ENCODE peak calls at places on chromosome 5, in eight cellular contexts. H, X, F, Y, M, L, N and U are unnamed samples.

GRCh38 chr5:34803974-34804373 is 35.0 kb upstream of the TTC23L start:
- DNase-seq in H (no peak), Y (no peak), M (no peak), N (no peak), L (no peak), X (no peak), F (no peak), U (no peak)

GRCh38 chr5:177427919-177428573 is 1.6 kb downstream of the GRK6 start:
- DNase-seq in M (no peak), Y (peak; percentile 49), X (no peak), L (no peak), F (no peak), N (peak; percentile 46), H (no peak), U (no peak)

GRCh38 chr5:433836-434235 is 9.1 kb upstream of the EXOC3 start:
- DNase-seq in Y (no peak), N (no peak), L (no peak), X (no peak), F (no peak), M (no peak), H (no peak), U (no peak)

GRCh38 chr5:135460246-135461033 is 8.3 kb upstream of the TIFAB start:
- DNase-seq in X (no peak), L (no peak), H (no peak), M (no peak), Y (no peak), F (no peak), N (no peak), U (no peak)

GRCh38 chr5:154076240-154076922 is 37.6 kb downstream of the MFAP3 start:
- DNase-seq in F (no peak), M (no peak), X (no peak), N (no peak), Y (no peak), L (no peak), H (no peak), U (no peak)

GRCh38 chr5:855771-856530 is 5.2 kb upstream of the ZDHHC11 start:
- DNase-seq in X (no peak), L (peak; percentile 6), N (no peak), F (no peak), M (peak; percentile 43), Y (no peak), H (no peak), U (no peak)

GRCh38 chr5:79240561-79240960 is 4.6 kb downstream of the JMY start:
- DNase-seq in H (no peak), L (no peak), X (no peak), Y (no peak), N (no peak), M (no peak), F (no peak), U (no peak)

GRCh38 chr5:132746592-132747063 is 598 bp upstream of the CCNI2 start:
- DNase-seq in Y (no peak), H (peak; percentile 34), N (peak; percentile 15), X (no peak), L (no peak), M (peak; percentile 90), F (no peak), U (peak; percentile 11)

GRCh38 chr5:141704782-141705297 is 22.8 kb upstream of the ARAP3 start:
- DNase-seq in X (no peak), N (no peak), M (no peak), H (no peak), L (no peak), Y (no peak), F (no peak), U (no peak)

GRCh38 chr5:95959964-95960801 is 1.5 kb downstream of the ELL2 start:
- DNase-seq in Y (no peak), M (no peak), F (peak; percentile 45), X (peak; percentile 19), L (peak; percentile 57), H (no peak), N (no peak), U (no peak)

GRCh38 chr5:148834689-148835088 is 8.3 kb downstream of the ADRB2 start:
- DNase-seq in Y (no peak), M (no peak), N (peak; percentile 79), X (no peak), F (no peak), H (no peak), L (no peak), U (no peak)

GRCh38 chr5:4384649-4385048 is 755.5 kb upstream of the ADAMTS16 start:
- DNase-seq in F (no peak), L (no peak), N (no peak), X (peak; percentile 58), H (no peak), Y (no peak), M (peak; percentile 25), U (no peak)

GRCh38 chr5:59034498-59035186 is 451.8 kb downstream of the RAB3C start:
- DNase-seq in F (peak; percentile 57), H (no peak), M (peak; percentile 56), X (no peak), N (peak; percentile 4), L (peak; percentile 27), Y (peak; percentile 50), U (no peak)

GRCh38 chr5:127053049-127053448 is 20.3 kb downstream of the C5orf63 start:
- DNase-seq in Y (no peak), F (no peak), H (no peak), L (no peak), X (no peak), N (no peak), M (no peak), U (no peak)

GRCh38 chr5:128498844-128499455 is 39.1 kb downstream of the FBN2 start:
- DNase-seq in F (peak; percentile 7), H (peak; percentile 40), L (peak; percentile 62), N (peak; percentile 19), X (peak; percentile 20), Y (peak; percentile 84), M (peak; percentile 31), U (no peak)

GRCh38 chr5:14261856-14262611 is 118.9 kb downstream of the TRIO start:
- DNase-seq in L (no peak), X (no peak), Y (no peak), M (no peak), N (no peak), F (no peak), H (no peak), U (no peak)
- H3K79me2 ChIP-seq in L (peaks cover 90% of the 10 kb centered on the region), X (peaks cover 90% of the 10 kb centered on the region), Y (no peaks in the 10 kb centered on the region), M (peaks cover 67% of the 10 kb centered on the region), N (peaks cover 18% of the 10 kb centered on the region), F (peaks cover 98% of the 10 kb centered on the region), H (peaks cover 98% of the 10 kb centered on the region), U (peaks cover 84% of the 10 kb centered on the region)

GRCh38 chr5:151779531-151780125 is 7.9 kb downstream of the G3BP1 start:
- DNase-seq in M (no peak), L (no peak), N (no peak), X (no peak), H (no peak), Y (no peak), F (no peak), U (no peak)

GRCh38 chr5:151781201-151781600 is 9.4 kb downstream of the G3BP1 start:
- DNase-seq in N (no peak), L (no peak), M (no peak), X (no peak), H (no peak), F (no peak), Y (no peak), U (no peak)

GRCh38 chr5:151784141-151784540 is 12.4 kb downstream of the G3BP1 start:
- DNase-seq in Y (no peak), N (no peak), F (no peak), L (no peak), M (peak; percentile 75), H (no peak), X (no peak), U (no peak)

GRCh38 chr5:151775025-151775606 is 3.4 kb downstream of the G3BP1 start:
- DNase-seq in F (no peak), Y (no peak), H (no peak), N (no peak), L (no peak), X (no peak), M (no peak), U (no peak)

GRCh38 chr5:151780348-151780747 is 8.6 kb downstream of the G3BP1 start:
- DNase-seq in M (peak; percentile 17), F (no peak), H (no peak), N (no peak), X (no peak), L (no peak), Y (no peak), U (no peak)
- H3K36me3 ChIP-seq in M (no peaks in the 10 kb centered on the region), F (peaks cover 20% of the 10 kb centered on the region), H (peaks cover 9% of the 10 kb centered on the region), N (peaks cover 86% of the 10 kb centered on the region), X (peaks cover 8% of the 10 kb centered on the region), L (no peaks in the 10 kb centered on the region), Y (peaks cover 53% of the 10 kb centered on the region), U (peaks cover 14% of the 10 kb centered on the region)

GRCh38 chr5:146458894-146459293 is 11.8 kb downstream of the TCERG1 start:
- DNase-seq in H (no peak), X (no peak), F (no peak), N (no peak), Y (no peak), M (no peak), L (no peak), U (no peak)
- H3K79me2 ChIP-seq in H (peaks cover 99% of the 10 kb centered on the region), X (peaks cover 93% of the 10 kb centered on the region), F (peaks cover 96% of the 10 kb centered on the region), N (peaks cover 87% of the 10 kb centered on the region), Y (peaks cover 97% of the 10 kb centered on the region), M (peaks cover 31% of the 10 kb centered on the region), L (peaks cover 44% of the 10 kb centered on the region), U (peaks cover 87% of the 10 kb centered on the region)

GRCh38 chr5:66013906-66014305 is 87.5 kb downstream of the ERBIN start:
- DNase-seq in N (no peak), F (no peak), M (no peak), H (no peak), X (no peak), Y (no peak), L (no peak), U (no peak)
- H3K36me3 ChIP-seq in N (peaks cover 52% of the 10 kb centered on the region), F (peaks cover 25% of the 10 kb centered on the region), M (no peaks in the 10 kb centered on the region), H (no peaks in the 10 kb centered on the region), X (peaks cover 13% of the 10 kb centered on the region), Y (peaks cover 24% of the 10 kb centered on the region), L (peaks cover 2% of the 10 kb centered on the region), U (no peaks in the 10 kb centered on the region)